ENCODE peak calls at places on chromosome 6, in six cellular contexts. K, D, M, A, X and O are unnamed samples.

GRCh38 chr6:166624275-166624674 is 2.8 kb downstream of the RPS6KA2 start:
- DNase-seq in K (no peak), D (no peak), M (peak; percentile 97), A (no peak), X (no peak), O (no peak)

GRCh38 chr6:138044458-138044857 is 62.8 kb downstream of the PERP start:
- DNase-seq in K (no peak), D (no peak), M (peak; percentile 18), A (no peak), X (no peak), O (no peak)

GRCh38 chr6:84282566-84282965 is 55.1 kb upstream of the CEP162 start:
- DNase-seq in K (no peak), D (no peak), M (peak; percentile 26), A (no peak), X (no peak), O (no peak)

GRCh38 chr6:137878810-137879285 is 11.8 kb downstream of the TNFAIP3 start:
- DNase-seq in K (no peak), D (no peak), M (peak; percentile 50), A (peak; percentile 77), X (no peak), O (no peak)

GRCh38 chr6:84618046-84618752 is 146.2 kb downstream of the TBX18 start:
- DNase-seq in K (no peak), D (no peak), M (peak; percentile 95), A (no peak), X (no peak), O (peak; percentile 50)

GRCh38 chr6:116446399-116446798 is 14.8 kb upstream of the CALHM6 start:
- DNase-seq in K (no peak), D (no peak), M (peak; percentile 57), A (no peak), X (no peak), O (no peak)

GRCh38 chr6:101458341-101458740 is 64.8 kb downstream of the GRIK2 start:
- DNase-seq in K (no peak), D (no peak), M (no peak), A (no peak), X (no peak), O (no peak)

GRCh38 chr6:39731565-39731964 is 6.4 kb upstream of the KIF6 start:
- DNase-seq in K (no peak), D (no peak), M (no peak), A (no peak), X (no peak), O (no peak)

GRCh38 chr6:37083243-37084138 is 78.0 kb downstream of the FGD2 start:
- DNase-seq in K (peak; percentile 52), D (peak; percentile 95), M (peak; percentile 71), A (peak; percentile 82), X (peak; percentile 69), O (no peak)

GRCh38 chr6:53335224-53335994 is 13.3 kb downstream of the ELOVL5 start:
- DNase-seq in K (no peak), D (no peak), M (no peak), A (no peak), X (peak; percentile 70), O (no peak)

GRCh38 chr6:125858427-125859320 is 67.9 kb downstream of the NCOA7 start:
- DNase-seq in K (peak; percentile 72), D (peak; percentile 57), M (peak; percentile 80), A (no peak), X (peak; percentile 65), O (peak; percentile 45)

GRCh38 chr6:64589961-64590360 is 954.4 kb downstream of the PHF3 start:
- DNase-seq in K (no peak), D (no peak), M (no peak), A (no peak), X (no peak), O (no peak)

GRCh38 chr6:160215232-160215631 is 43.4 kb downstream of the SLC22A2 start:
- DNase-seq in K (no peak), D (no peak), M (peak; percentile 77), A (no peak), X (no peak), O (no peak)

GRCh38 chr6:155090166-155090565 is 95.1 kb downstream of the TIAM2 start:
- DNase-seq in K (no peak), D (no peak), M (no peak), A (no peak), X (no peak), O (no peak)

GRCh38 chr6:17167327-17167979 is 65.6 kb downstream of the STMND1 start:
- DNase-seq in K (peak; percentile 13), D (no peak), M (peak; percentile 38), A (peak; percentile 48), X (peak; percentile 41), O (no peak)
- TF ChIP-seq CTCF in K (no peak), D (no peak), M (peak; percentile 45), A (peak; percentile 70), X (peak; percentile 16), O (peak; percentile 43)

GRCh38 chr6:13453771-13454251 is 33.6 kb downstream of the GFOD1 start:
- DNase-seq in K (no peak), D (no peak), M (peak; percentile 83), A (no peak), X (no peak), O (no peak)

GRCh38 chr6:13455604-13456003 is 31.8 kb downstream of the GFOD1 start:
- DNase-seq in K (no peak), D (no peak), M (no peak), A (no peak), X (no peak), O (no peak)

GRCh38 chr6:13453172-13453552 is 34.2 kb downstream of the GFOD1 start:
- DNase-seq in K (no peak), D (no peak), M (no peak), A (no peak), X (no peak), O (no peak)

GRCh38 chr6:13452346-13453171 is 34.8 kb downstream of the GFOD1 start:
- DNase-seq in K (no peak), D (no peak), M (no peak), A (no peak), X (no peak), O (no peak)

DNA sequence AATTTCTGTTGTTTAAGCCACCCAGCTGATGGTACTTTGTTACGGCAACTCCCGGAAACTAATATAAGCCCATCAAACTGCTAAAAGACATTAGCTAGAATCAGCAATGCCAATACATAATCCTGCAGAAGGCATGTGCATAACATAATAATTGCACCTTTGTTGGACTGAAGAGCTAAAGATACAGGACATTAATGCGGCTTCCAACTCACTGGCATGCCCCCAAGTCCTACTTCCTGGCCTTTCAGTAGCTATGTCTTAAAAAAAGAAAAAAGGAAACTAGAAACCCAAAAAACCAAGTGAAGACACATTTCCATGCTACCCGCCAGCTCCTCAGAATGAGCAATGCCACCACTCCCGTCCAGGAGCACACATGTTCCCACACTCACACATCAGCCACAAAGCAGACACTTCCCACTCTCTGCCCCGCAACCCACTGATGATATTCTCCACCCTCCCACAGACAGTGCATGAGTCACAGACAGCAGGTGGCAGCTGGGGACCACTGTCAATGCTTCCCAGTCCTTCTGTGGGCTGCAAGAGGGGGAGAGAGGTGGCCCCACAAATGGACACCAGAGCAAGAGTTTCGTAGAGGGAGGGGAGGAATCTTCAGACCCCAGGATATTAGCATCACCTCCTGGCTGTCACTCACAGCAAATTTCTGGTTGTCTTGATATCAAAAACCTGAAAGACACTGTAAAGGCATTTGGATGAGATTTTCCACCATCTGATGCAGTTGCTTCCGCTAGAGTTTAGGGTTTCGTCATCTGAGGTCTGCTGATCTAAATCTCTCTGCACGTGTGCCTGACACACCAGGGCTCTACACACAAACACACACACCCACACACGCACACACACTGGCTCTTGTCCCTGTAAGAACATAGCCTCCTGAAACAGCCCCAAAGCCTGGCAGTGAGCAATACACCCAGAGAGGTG is 32.8 kb downstream of the GFOD1 start:
- DNase-seq in K (peak; percentile 91), D (no peak), M (peak; percentile 56), A (peak; percentile 46), X (peak; percentile 62), O (peak; percentile 53)
- TF ChIP-seq CTCF in K (peak; percentile 52), D (no peak), M (no peak), A (peak; percentile 40), X (no peak), O (no peak)

DNA sequence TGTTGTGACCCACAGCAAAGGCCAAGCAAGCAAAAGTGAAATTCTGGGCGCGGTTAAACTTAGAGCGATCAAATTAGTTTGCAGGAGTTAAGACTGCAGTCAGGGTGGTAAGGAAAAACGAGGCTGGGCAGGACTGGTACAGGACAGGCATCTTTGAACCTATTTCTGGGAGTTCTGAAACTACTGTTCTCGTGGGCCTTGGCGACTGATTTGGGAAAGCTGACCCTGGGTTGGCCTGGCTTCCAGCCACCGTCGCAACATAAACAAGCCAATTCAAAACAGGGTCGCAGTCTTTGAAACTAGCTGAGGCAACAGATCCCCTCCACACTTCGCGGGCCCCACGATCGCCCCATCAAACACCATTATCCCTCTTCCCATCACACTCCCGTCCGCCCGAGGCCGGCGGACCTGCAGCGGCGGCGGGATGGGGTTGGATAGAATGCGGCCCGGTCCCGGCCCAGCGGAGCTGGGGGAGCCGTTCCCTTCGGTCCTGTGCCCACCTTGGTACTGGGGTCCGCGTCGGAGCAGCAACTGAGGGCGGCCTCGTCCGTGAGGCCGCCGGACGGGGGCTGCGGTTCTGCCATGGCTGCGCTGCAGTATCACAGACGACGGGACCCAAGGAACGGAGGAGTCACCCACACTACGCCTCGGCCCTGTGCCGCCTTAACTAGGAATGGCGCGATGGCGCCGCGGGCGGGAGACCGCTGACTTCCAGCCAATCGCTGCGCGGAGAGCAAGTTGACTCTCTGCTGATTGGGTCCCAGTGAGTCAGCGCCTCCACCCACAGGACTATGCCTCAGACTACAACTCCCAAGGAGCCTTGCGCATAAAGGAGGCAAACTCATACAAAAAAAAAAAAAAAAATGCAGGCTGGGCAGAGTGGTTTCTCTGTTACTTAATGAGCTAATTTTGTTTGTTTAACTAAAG is at the start of gene GLO1:
- DNase-seq in K (peak; percentile 99), D (peak; percentile 97), M (peak; percentile 99), A (peak; percentile 98), X (peak; percentile 97), O (peak; percentile 97)
- TF ChIP-seq CTCF in K (no peak), D (no peak), M (no peak), A (no peak), X (no peak), O (no peak)

DNA sequence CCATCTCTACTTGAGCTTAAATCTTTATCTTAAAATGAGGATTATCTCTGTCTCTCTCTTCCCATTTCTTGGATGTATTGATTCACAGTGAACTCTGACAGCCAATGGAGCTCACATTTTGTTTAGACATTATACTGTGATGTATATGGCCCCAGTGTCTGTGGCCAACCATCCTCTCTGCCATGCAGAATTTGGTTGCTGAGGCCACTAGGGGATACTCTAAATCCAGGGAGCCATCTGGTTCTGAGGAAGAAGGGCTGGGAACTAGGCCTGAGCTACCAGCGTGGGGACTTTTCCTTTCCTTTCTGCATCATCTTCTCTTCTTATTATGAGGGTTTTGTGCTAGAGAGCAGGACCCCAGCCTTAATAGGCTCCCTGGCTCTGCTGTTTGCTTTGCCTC is 59.1 kb upstream of the RIPOR2 start:
- DNase-seq in K (no peak), D (no peak), M (no peak), A (no peak), X (no peak), O (no peak)
- TF ChIP-seq CTCF in K (no peak), D (no peak), M (no peak), A (no peak), X (no peak), O (peak; percentile 25)

GRCh38 chr6:133274813-133275212 is 33.7 kb downstream of the EYA4 start:
- DNase-seq in K (no peak), D (no peak), M (no peak), A (no peak), X (no peak), O (no peak)
- TF ChIP-seq CTCF in K (no peak), D (no peak), M (no peak), A (no peak), X (no peak), O (no peak)